ENCODE peak calls at places on chromosomes 4 and X, in ten cellular contexts. One of them, this sample, is unnamed.

GRCh38 chrX:22629105-22629725 is 356.5 kb downstream of the CBLL2 start:
- DNase-seq in GM13977: no peak
- DNase-seq in hepatocyte: no peak
- DNase-seq in endothelial cell: no peak
- DNase-seq in cardiac fibroblast: peak
- DNase-seq in coronary artery: no peak
- DNase-seq in AG10803: peak
- DNase-seq in choroid plexus epithelial cell: peak
- DNase-seq in GM12865: no peak
- DNase-seq in MM.1S: no peak
- DNase-seq in this sample: no peak

GRCh38 chrX:68695206-68695845 is 47.9 kb downstream of the STARD8 start:
- DNase-seq in GM12865: no peak
- DNase-seq in endothelial cell: no peak
- DNase-seq in AG10803: no peak
- DNase-seq in hepatocyte: no peak
- DNase-seq in choroid plexus epithelial cell: no peak
- DNase-seq in cardiac fibroblast: no peak
- DNase-seq in MM.1S: no peak
- DNase-seq in coronary artery: no peak
- DNase-seq in GM13977: no peak
- DNase-seq in this sample: no peak

GRCh38 chr4:103786014-103786413 is 66.2 kb upstream of the TACR3 start:
- DNase-seq in GM12865: peak
- DNase-seq in choroid plexus epithelial cell: peak
- DNase-seq in coronary artery: no peak
- DNase-seq in hepatocyte: peak
- DNase-seq in cardiac fibroblast: peak
- DNase-seq in endothelial cell: peak
- DNase-seq in AG10803: peak
- DNase-seq in GM13977: peak
- DNase-seq in MM.1S: peak
- DNase-seq in this sample: peak

GRCh38 chr4:99838927-99839326 is 22.3 kb downstream of the DAPP1 start:
- DNase-seq in GM12865: no peak
- DNase-seq in AG10803: no peak
- DNase-seq in endothelial cell: no peak
- DNase-seq in GM13977: no peak
- DNase-seq in MM.1S: no peak
- DNase-seq in cardiac fibroblast: no peak
- DNase-seq in coronary artery: no peak
- DNase-seq in hepatocyte: no peak
- DNase-seq in choroid plexus epithelial cell: no peak
- DNase-seq in this sample: no peak

GRCh38 chr4:153087671-153088194 is 116.5 kb upstream of the TRIM2 start:
- DNase-seq in coronary artery: no peak
- DNase-seq in GM13977: no peak
- DNase-seq in cardiac fibroblast: no peak
- DNase-seq in GM12865: no peak
- DNase-seq in MM.1S: no peak
- DNase-seq in choroid plexus epithelial cell: no peak
- DNase-seq in AG10803: no peak
- DNase-seq in hepatocyte: no peak
- DNase-seq in endothelial cell: no peak
- DNase-seq in this sample: no peak

GRCh38 chr4:85725727-85726170 is 250.8 kb downstream of the ARHGAP24 start:
- DNase-seq in cardiac fibroblast: peak
- DNase-seq in coronary artery: no peak
- DNase-seq in MM.1S: peak
- DNase-seq in endothelial cell: no peak
- DNase-seq in GM13977: peak
- DNase-seq in hepatocyte: peak
- DNase-seq in GM12865: peak
- DNase-seq in choroid plexus epithelial cell: peak
- DNase-seq in AG10803: no peak
- DNase-seq in this sample: peak

GRCh38 chrX:9492901-9493300 is 28.0 kb downstream of the TBL1X start:
- DNase-seq in cardiac fibroblast: no peak
- DNase-seq in AG10803: peak
- DNase-seq in GM13977: no peak
- DNase-seq in hepatocyte: peak
- DNase-seq in endothelial cell: no peak
- DNase-seq in MM.1S: no peak
- DNase-seq in GM12865: no peak
- DNase-seq in coronary artery: no peak
- DNase-seq in choroid plexus epithelial cell: no peak
- DNase-seq in this sample: no peak

GRCh38 chr4:111631157-111631999 is 513.9 kb upstream of the FAM241A start:
- DNase-seq in GM12865: peak
- DNase-seq in coronary artery: no peak
- DNase-seq in hepatocyte: peak
- DNase-seq in choroid plexus epithelial cell: peak
- DNase-seq in cardiac fibroblast: peak
- DNase-seq in GM13977: no peak
- DNase-seq in AG10803: peak
- DNase-seq in MM.1S: peak
- DNase-seq in endothelial cell: no peak
- DNase-seq in this sample: peak

GRCh38 chr4:2944091-2944482 is 19.1 kb downstream of the NOP14 start:
- DNase-seq in choroid plexus epithelial cell: no peak
- DNase-seq in GM13977: peak
- DNase-seq in endothelial cell: no peak
- DNase-seq in GM12865: no peak
- DNase-seq in AG10803: no peak
- DNase-seq in MM.1S: no peak
- DNase-seq in hepatocyte: no peak
- DNase-seq in coronary artery: peak
- DNase-seq in cardiac fibroblast: no peak
- DNase-seq in this sample: no peak

GRCh38 chr4:27129871-27130277 is 269.2 kb downstream of the STIM2 start:
- DNase-seq in hepatocyte: no peak
- DNase-seq in AG10803: no peak
- DNase-seq in coronary artery: no peak
- DNase-seq in GM12865: peak
- DNase-seq in endothelial cell: no peak
- DNase-seq in cardiac fibroblast: no peak
- DNase-seq in MM.1S: no peak
- DNase-seq in choroid plexus epithelial cell: peak
- DNase-seq in GM13977: no peak
- DNase-seq in this sample: no peak

GRCh38 chr4:39609454-39609911 is 29.2 kb downstream of the SMIM14 start:
- DNase-seq in choroid plexus epithelial cell: no peak
- DNase-seq in cardiac fibroblast: no peak
- DNase-seq in MM.1S: no peak
- DNase-seq in coronary artery: no peak
- DNase-seq in hepatocyte: peak
- DNase-seq in endothelial cell: no peak
- DNase-seq in GM13977: peak
- DNase-seq in GM12865: peak
- DNase-seq in AG10803: no peak
- DNase-seq in this sample: no peak

GRCh38 chr4:165060938-165061337 is 7.3 kb downstream of the TRIM75 start:
- DNase-seq in choroid plexus epithelial cell: peak
- DNase-seq in endothelial cell: no peak
- DNase-seq in GM13977: no peak
- DNase-seq in AG10803: no peak
- DNase-seq in GM12865: no peak
- DNase-seq in cardiac fibroblast: no peak
- DNase-seq in MM.1S: no peak
- DNase-seq in coronary artery: no peak
- DNase-seq in hepatocyte: no peak
- DNase-seq in this sample: no peak

GRCh38 chr4:132513491-132513890 is 635.6 kb upstream of the PCDH10 start:
- DNase-seq in coronary artery: no peak
- DNase-seq in choroid plexus epithelial cell: no peak
- DNase-seq in hepatocyte: no peak
- DNase-seq in AG10803: no peak
- DNase-seq in cardiac fibroblast: no peak
- DNase-seq in endothelial cell: no peak
- DNase-seq in GM13977: no peak
- DNase-seq in MM.1S: no peak
- DNase-seq in GM12865: no peak
- DNase-seq in this sample: no peak

GRCh38 chr4:8665406-8666360 is 73.1 kb downstream of the CPZ start:
- DNase-seq in MM.1S: no peak
- DNase-seq in GM13977: no peak
- DNase-seq in choroid plexus epithelial cell: no peak
- DNase-seq in cardiac fibroblast: no peak
- DNase-seq in hepatocyte: no peak
- DNase-seq in coronary artery: peak
- DNase-seq in AG10803: no peak
- DNase-seq in endothelial cell: no peak
- DNase-seq in GM12865: no peak
- DNase-seq in this sample: no peak

GRCh38 chr4:3411676-3412075 is 30.1 kb upstream of the HGFAC start:
- DNase-seq in hepatocyte: no peak
- DNase-seq in MM.1S: no peak
- DNase-seq in GM13977: no peak
- DNase-seq in coronary artery: no peak
- DNase-seq in GM12865: no peak
- DNase-seq in AG10803: no peak
- DNase-seq in cardiac fibroblast: no peak
- DNase-seq in endothelial cell: no peak
- DNase-seq in choroid plexus epithelial cell: no peak
- DNase-seq in this sample: no peak

GRCh38 chr4:122224348-122224747 is 72.2 kb downstream of the BLTP1 start:
- DNase-seq in GM13977: peak
- DNase-seq in hepatocyte: no peak
- DNase-seq in endothelial cell: peak
- DNase-seq in choroid plexus epithelial cell: peak
- DNase-seq in coronary artery: no peak
- DNase-seq in MM.1S: peak
- DNase-seq in cardiac fibroblast: peak
- DNase-seq in AG10803: peak
- DNase-seq in GM12865: peak
- DNase-seq in this sample: peak

GRCh38 chrX:9267415-9267814 is 197.4 kb upstream of the TBL1X start:
- DNase-seq in endothelial cell: no peak
- DNase-seq in GM12865: no peak
- DNase-seq in MM.1S: no peak
- DNase-seq in hepatocyte: peak
- DNase-seq in GM13977: no peak
- DNase-seq in cardiac fibroblast: no peak
- DNase-seq in AG10803: no peak
- DNase-seq in choroid plexus epithelial cell: peak
- DNase-seq in coronary artery: no peak
- DNase-seq in this sample: no peak

GRCh38 chr4:45741897-45742296 is 382.0 kb downstream of the GABRG1 start:
- DNase-seq in endothelial cell: no peak
- DNase-seq in GM12865: peak
- DNase-seq in hepatocyte: peak
- DNase-seq in choroid plexus epithelial cell: no peak
- DNase-seq in GM13977: no peak
- DNase-seq in MM.1S: peak
- DNase-seq in cardiac fibroblast: no peak
- DNase-seq in AG10803: no peak
- DNase-seq in coronary artery: no peak
- DNase-seq in this sample: no peak

GRCh38 chrX:71095971-71096701 is 485 bp downstream of the FOXO4 start:
- DNase-seq in AG10803: no peak
- DNase-seq in MM.1S: no peak
- DNase-seq in GM12865: peak
- DNase-seq in choroid plexus epithelial cell: no peak
- DNase-seq in endothelial cell: peak
- DNase-seq in GM13977: no peak
- DNase-seq in coronary artery: peak
- DNase-seq in cardiac fibroblast: no peak
- DNase-seq in hepatocyte: no peak
- DNase-seq in this sample: no peak

GRCh38 chr4:48275247-48275646 is 5.6 kb upstream of the TEC start:
- DNase-seq in AG10803: peak
- DNase-seq in GM13977: peak
- DNase-seq in hepatocyte: no peak
- DNase-seq in cardiac fibroblast: peak
- DNase-seq in MM.1S: peak
- DNase-seq in choroid plexus epithelial cell: peak
- DNase-seq in endothelial cell: peak
- DNase-seq in GM12865: peak
- DNase-seq in coronary artery: no peak
- DNase-seq in this sample: peak
- TF ChIP-seq CTCF in AG10803: peak
- TF ChIP-seq CTCF in GM13977: peak
- TF ChIP-seq CTCF in hepatocyte: peak
- TF ChIP-seq CTCF in cardiac fibroblast: peak
- TF ChIP-seq CTCF in MM.1S: peak
- TF ChIP-seq CTCF in choroid plexus epithelial cell: peak
- TF ChIP-seq CTCF in endothelial cell: peak
- TF ChIP-seq CTCF in GM12865: peak
- TF ChIP-seq CTCF in coronary artery: no peak
- TF ChIP-seq CTCF in this sample: peak

GRCh38 chrX:80812176-80812575 is 2.5 kb upstream of the BRWD3 start:
- DNase-seq in coronary artery: no peak
- DNase-seq in choroid plexus epithelial cell: peak
- DNase-seq in MM.1S: peak
- DNase-seq in endothelial cell: peak
- DNase-seq in GM13977: no peak
- DNase-seq in hepatocyte: peak
- DNase-seq in cardiac fibroblast: peak
- DNase-seq in GM12865: peak
- DNase-seq in AG10803: peak
- DNase-seq in this sample: peak
- TF ChIP-seq CTCF in coronary artery: no peak
- TF ChIP-seq CTCF in choroid plexus epithelial cell: peak
- TF ChIP-seq CTCF in MM.1S: peak
- TF ChIP-seq CTCF in endothelial cell: no peak
- TF ChIP-seq CTCF in GM13977: no peak
- TF ChIP-seq CTCF in hepatocyte: no peak
- TF ChIP-seq CTCF in cardiac fibroblast: peak
- TF ChIP-seq CTCF in GM12865: peak
- TF ChIP-seq CTCF in AG10803: peak
- TF ChIP-seq CTCF in this sample: peak

DNA sequence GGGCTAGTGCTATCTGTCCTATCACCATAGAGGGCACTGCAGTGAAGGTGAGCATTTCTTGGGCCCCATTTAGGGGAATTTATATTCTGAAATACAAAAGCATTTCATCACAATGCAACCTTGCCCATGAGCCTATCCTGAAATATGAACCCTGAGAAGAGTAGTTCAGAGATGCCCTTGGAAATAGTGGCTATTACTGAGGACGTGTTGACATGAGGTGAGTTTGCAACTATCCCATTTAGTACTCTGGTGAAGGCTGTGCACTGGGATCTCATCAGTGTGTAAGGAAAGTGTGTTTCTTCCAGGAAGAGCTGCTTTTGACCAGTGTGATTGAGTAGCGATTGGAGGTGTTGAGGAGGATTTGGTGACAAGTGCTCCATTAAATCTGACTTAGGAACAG is 149.3 kb upstream of the EOLA2 start:
- DNase-seq in GM13977: no peak
- DNase-seq in choroid plexus epithelial cell: no peak
- DNase-seq in endothelial cell: no peak
- DNase-seq in hepatocyte: no peak
- DNase-seq in MM.1S: no peak
- DNase-seq in GM12865: no peak
- DNase-seq in AG10803: no peak
- DNase-seq in coronary artery: no peak
- DNase-seq in cardiac fibroblast: no peak
- DNase-seq in this sample: no peak
- TF ChIP-seq CTCF in GM13977: no peak
- TF ChIP-seq CTCF in choroid plexus epithelial cell: no peak
- TF ChIP-seq CTCF in endothelial cell: no peak
- TF ChIP-seq CTCF in hepatocyte: no peak
- TF ChIP-seq CTCF in MM.1S: no peak
- TF ChIP-seq CTCF in GM12865: no peak
- TF ChIP-seq CTCF in AG10803: no peak
- TF ChIP-seq CTCF in coronary artery: no peak
- TF ChIP-seq CTCF in cardiac fibroblast: no peak
- TF ChIP-seq CTCF in this sample: peak

GRCh38 chr4:129972257-129972656 is 876.3 kb downstream of the C4orf33 start:
- DNase-seq in GM13977: no peak
- DNase-seq in MM.1S: peak
- DNase-seq in choroid plexus epithelial cell: no peak
- DNase-seq in GM12865: no peak
- DNase-seq in cardiac fibroblast: no peak
- DNase-seq in endothelial cell: no peak
- DNase-seq in AG10803: no peak
- DNase-seq in hepatocyte: peak
- DNase-seq in coronary artery: no peak
- DNase-seq in this sample: no peak
- TF ChIP-seq CTCF in GM13977: no peak
- TF ChIP-seq CTCF in MM.1S: no peak
- TF ChIP-seq CTCF in choroid plexus epithelial cell: no peak
- TF ChIP-seq CTCF in GM12865: no peak
- TF ChIP-seq CTCF in cardiac fibroblast: no peak
- TF ChIP-seq CTCF in endothelial cell: no peak
- TF ChIP-seq CTCF in AG10803: no peak
- TF ChIP-seq CTCF in hepatocyte: no peak
- TF ChIP-seq CTCF in coronary artery: no peak
- TF ChIP-seq CTCF in this sample: peak

This sample was measured in OCI-LY7.